ENCODE peak calls at places on chromosomes 3 and 15, in four cellular contexts. One of them, this sample, is unnamed.

GRCh38 chr3:72625616-72626337 is 222.5 kb downstream of the SHQ1 start:
- DNase-seq in epithelial cell of esophagus: peak; percentile 99
- DNase-seq in choroid plexus epithelial cell: peak; percentile 79
- DNase-seq in astrocyte: peak; percentile 22
- DNase-seq in this sample: peak; percentile 17

GRCh38 chr3:188157971-188158370 is 4.0 kb downstream of the LPP start:
- DNase-seq in epithelial cell of esophagus: no peak
- DNase-seq in choroid plexus epithelial cell: no peak
- DNase-seq in astrocyte: no peak
- DNase-seq in this sample: no peak

GRCh38 chr15:35737521-35737920 is 191.6 kb upstream of the DPH6 start:
- DNase-seq in epithelial cell of esophagus: no peak
- DNase-seq in choroid plexus epithelial cell: peak; percentile 36
- DNase-seq in astrocyte: peak; percentile 72
- DNase-seq in this sample: peak; percentile 30

GRCh38 chr15:57060799-57061198 is 142.4 kb downstream of the TCF12 start:
- DNase-seq in epithelial cell of esophagus: peak; percentile 75
- DNase-seq in choroid plexus epithelial cell: peak; percentile 61
- DNase-seq in astrocyte: peak; percentile 90
- DNase-seq in this sample: peak; percentile 69

GRCh38 chr3:8857720-8858367 is 88.4 kb upstream of the OXTR start:
- DNase-seq in epithelial cell of esophagus: no peak
- DNase-seq in choroid plexus epithelial cell: no peak
- DNase-seq in astrocyte: no peak
- DNase-seq in this sample: no peak

GRCh38 chr15:67548862-67549651 is 6.6 kb downstream of the MAP2K5 start:
- DNase-seq in epithelial cell of esophagus: no peak
- DNase-seq in choroid plexus epithelial cell: peak; percentile 58
- DNase-seq in astrocyte: no peak
- DNase-seq in this sample: no peak

GRCh38 chr15:90545095-90545494 is 15.4 kb downstream of the CRTC3 start:
- DNase-seq in epithelial cell of esophagus: no peak
- DNase-seq in choroid plexus epithelial cell: no peak
- DNase-seq in astrocyte: no peak
- DNase-seq in this sample: no peak

GRCh38 chr3:72451840-72452239 is 396.4 kb downstream of the SHQ1 start:
- DNase-seq in epithelial cell of esophagus: no peak
- DNase-seq in choroid plexus epithelial cell: no peak
- DNase-seq in astrocyte: no peak
- DNase-seq in this sample: no peak

GRCh38 chr15:26628879-26629529 is 143.9 kb downstream of the GABRB3 start:
- DNase-seq in epithelial cell of esophagus: peak; percentile 50
- DNase-seq in choroid plexus epithelial cell: no peak
- DNase-seq in astrocyte: peak; percentile 34
- DNase-seq in this sample: peak; percentile 11

GRCh38 chr15:70189826-70190225 is 92.1 kb upstream of the TLE3 start:
- DNase-seq in epithelial cell of esophagus: no peak
- DNase-seq in choroid plexus epithelial cell: no peak
- DNase-seq in astrocyte: no peak
- DNase-seq in this sample: no peak

GRCh38 chr3:186105543-186105942 is 3.3 kb downstream of the ETV5 start:
- DNase-seq in epithelial cell of esophagus: no peak
- DNase-seq in choroid plexus epithelial cell: no peak
- DNase-seq in astrocyte: no peak
- DNase-seq in this sample: no peak

GRCh38 chr3:6644070-6644929 is 216.6 kb upstream of the GRM7 start:
- DNase-seq in epithelial cell of esophagus: no peak
- DNase-seq in choroid plexus epithelial cell: no peak
- DNase-seq in astrocyte: no peak
- DNase-seq in this sample: no peak

GRCh38 chr15:85771781-85772445 is 22.8 kb downstream of the KLHL25 start:
- DNase-seq in epithelial cell of esophagus: no peak
- DNase-seq in choroid plexus epithelial cell: peak; percentile 39
- DNase-seq in astrocyte: no peak
- DNase-seq in this sample: peak; percentile 73

GRCh38 chr15:101458158-101458895 is 31.2 kb downstream of the PCSK6 start:
- DNase-seq in epithelial cell of esophagus: no peak
- DNase-seq in choroid plexus epithelial cell: no peak
- DNase-seq in astrocyte: no peak
- DNase-seq in this sample: no peak

GRCh38 chr15:84859143-84859542 is 25.3 kb upstream of the SLC28A1 start:
- DNase-seq in epithelial cell of esophagus: peak; percentile 88
- DNase-seq in choroid plexus epithelial cell: no peak
- DNase-seq in astrocyte: no peak
- DNase-seq in this sample: no peak

GRCh38 chr3:79187441-79187840 is 580.4 kb downstream of the ROBO1 start:
- DNase-seq in epithelial cell of esophagus: no peak
- DNase-seq in choroid plexus epithelial cell: no peak
- DNase-seq in astrocyte: no peak
- DNase-seq in this sample: no peak

GRCh38 chr15:92847841-92848240 is 52.3 kb upstream of the CHD2 start:
- DNase-seq in epithelial cell of esophagus: no peak
- DNase-seq in choroid plexus epithelial cell: no peak
- DNase-seq in astrocyte: peak; percentile 30
- DNase-seq in this sample: no peak

GRCh38 chr15:101611007-101611406 is 41.2 kb downstream of the TM2D3 start:
- DNase-seq in epithelial cell of esophagus: no peak
- DNase-seq in choroid plexus epithelial cell: no peak
- DNase-seq in astrocyte: no peak
- DNase-seq in this sample: no peak

GRCh38 chr3:37999836-38000235 is 9.2 kb downstream of the VILL start:
- DNase-seq in epithelial cell of esophagus: no peak
- DNase-seq in choroid plexus epithelial cell: no peak
- DNase-seq in astrocyte: no peak
- DNase-seq in this sample: no peak

DNA sequence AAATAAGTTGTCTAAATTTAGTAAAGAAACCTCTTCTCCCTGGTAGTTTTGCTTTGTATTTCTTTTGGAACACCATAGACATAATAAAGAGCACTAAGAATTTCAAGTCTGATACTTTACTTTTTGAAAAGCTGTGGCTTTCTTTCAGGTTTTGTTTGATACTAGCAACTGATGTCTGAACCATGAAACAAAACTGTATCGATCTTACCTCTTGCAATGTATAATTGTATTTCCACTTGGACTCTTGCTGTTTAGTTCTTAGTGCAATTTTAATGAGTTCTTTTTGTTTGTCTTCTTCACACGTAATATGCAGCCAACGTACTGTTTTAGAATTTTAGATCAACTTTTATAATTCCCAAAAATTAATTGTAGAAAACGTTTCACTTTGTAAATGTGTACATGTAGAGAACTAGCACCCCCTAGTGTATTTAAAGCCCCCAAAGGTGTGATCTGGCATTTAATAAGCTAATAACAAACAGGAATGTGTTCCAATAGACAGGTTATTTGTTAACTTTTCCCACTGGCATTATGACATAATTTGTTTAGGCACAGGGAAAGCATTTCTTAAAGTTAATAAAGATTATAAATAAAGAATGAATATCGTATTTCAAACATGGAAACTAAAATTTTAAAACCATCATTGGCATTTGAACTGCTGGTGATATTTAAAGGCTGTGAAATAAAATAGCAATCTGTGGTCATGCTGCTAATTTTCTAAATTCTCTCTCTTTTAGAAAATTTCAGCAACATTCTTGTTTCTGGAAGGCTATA is 289.1 kb upstream of the DNAJC19 start:
- DNase-seq in epithelial cell of esophagus: no peak
- DNase-seq in choroid plexus epithelial cell: peak; percentile 29
- DNase-seq in astrocyte: no peak
- DNase-seq in this sample: peak; percentile 1
- TF ChIP-seq CTCF in epithelial cell of esophagus: no peak
- TF ChIP-seq CTCF in choroid plexus epithelial cell: no peak
- TF ChIP-seq CTCF in astrocyte: peak; percentile 32
- TF ChIP-seq CTCF in this sample: peak; percentile 8

GRCh38 chr15:38145671-38146111 is 106.9 kb upstream of the SPRED1 start:
- DNase-seq in epithelial cell of esophagus: no peak
- DNase-seq in choroid plexus epithelial cell: peak; percentile 16
- DNase-seq in astrocyte: no peak
- DNase-seq in this sample: no peak
- H3K4me3 ChIP-seq in epithelial cell of esophagus: no peak overlapping the region
- H3K4me3 ChIP-seq in choroid plexus epithelial cell: peak overlapping the region; percentile 24
- H3K4me3 ChIP-seq in astrocyte: peak overlapping the region; percentile 21
- H3K4me3 ChIP-seq in this sample: no peak overlapping the region

GRCh38 chr3:102528727-102529126 is 93.9 kb downstream of the ZPLD1 start:
- DNase-seq in epithelial cell of esophagus: no peak
- DNase-seq in choroid plexus epithelial cell: no peak
- DNase-seq in astrocyte: no peak
- DNase-seq in this sample: no peak

GRCh38 chr3:102530443-102531195 is 95.8 kb downstream of the ZPLD1 start:
- DNase-seq in epithelial cell of esophagus: peak; percentile 86
- DNase-seq in choroid plexus epithelial cell: peak; percentile 50
- DNase-seq in astrocyte: peak; percentile 45
- DNase-seq in this sample: peak; percentile 31

GRCh38 chr3:102526865-102527264 is 92.0 kb downstream of the ZPLD1 start:
- DNase-seq in epithelial cell of esophagus: no peak
- DNase-seq in choroid plexus epithelial cell: no peak
- DNase-seq in astrocyte: no peak
- DNase-seq in this sample: no peak

GRCh38 chr3:102531686-102532085 is 96.9 kb downstream of the ZPLD1 start:
- DNase-seq in epithelial cell of esophagus: peak; percentile 50
- DNase-seq in choroid plexus epithelial cell: no peak
- DNase-seq in astrocyte: no peak
- DNase-seq in this sample: no peak

DNA sequence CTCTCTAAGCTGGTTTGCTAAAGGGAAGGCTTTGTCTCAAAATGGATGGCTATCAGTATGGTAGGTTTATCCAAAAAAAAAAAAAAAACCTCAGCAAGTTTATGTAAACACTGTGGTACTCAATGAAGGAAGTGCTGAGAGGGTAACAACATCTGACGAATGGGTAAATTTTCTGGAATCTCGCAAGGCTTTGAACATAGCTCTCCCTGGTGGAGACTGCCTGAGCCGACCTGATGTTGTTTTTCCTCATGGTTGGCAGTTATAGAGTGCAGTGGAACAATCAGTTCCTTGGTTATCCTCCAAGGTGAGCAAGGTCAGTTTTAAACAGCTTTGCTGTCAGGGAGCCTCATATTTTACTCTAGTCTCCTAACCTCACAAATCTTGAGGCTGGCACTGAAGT is 94.6 kb downstream of the ZPLD1 start:
- DNase-seq in epithelial cell of esophagus: peak; percentile 61
- DNase-seq in choroid plexus epithelial cell: peak; percentile 58
- DNase-seq in astrocyte: no peak
- DNase-seq in this sample: peak; percentile 27
- TF ChIP-seq CTCF in epithelial cell of esophagus: peak; percentile 68
- TF ChIP-seq CTCF in choroid plexus epithelial cell: peak; percentile 75
- TF ChIP-seq CTCF in astrocyte: peak; percentile 17
- TF ChIP-seq CTCF in this sample: peak; percentile 41

DNA sequence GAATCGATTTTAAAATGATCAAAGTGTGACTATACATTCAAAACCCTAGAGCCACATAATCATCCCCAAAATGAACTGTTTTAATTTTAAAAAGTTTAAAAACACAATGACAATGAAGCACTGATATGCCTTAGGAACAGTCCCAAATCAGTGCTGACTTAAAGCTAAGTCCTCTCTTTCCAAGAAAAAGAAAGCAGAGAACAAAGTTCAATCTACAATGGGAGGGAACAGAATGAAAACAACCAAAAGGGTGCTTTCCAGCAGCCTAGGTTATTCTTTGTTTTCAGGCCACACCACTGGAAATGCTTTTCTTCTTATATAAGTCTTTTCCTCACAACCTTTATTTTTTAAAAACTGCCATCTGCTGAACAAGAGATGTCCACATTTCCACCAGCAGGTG is 7.2 kb upstream of the STIMATE start:
- DNase-seq in epithelial cell of esophagus: no peak
- DNase-seq in choroid plexus epithelial cell: no peak
- DNase-seq in astrocyte: no peak
- DNase-seq in this sample: no peak
- H3K4me3 ChIP-seq in epithelial cell of esophagus: no peak overlapping the region
- H3K4me3 ChIP-seq in choroid plexus epithelial cell: no peak overlapping the region
- H3K4me3 ChIP-seq in astrocyte: no peak overlapping the region
- H3K4me3 ChIP-seq in this sample: no peak overlapping the region